ENCODE peak calls at places on chromosomes 16 and 17, in five cellular contexts. L is stimulated activated CD4-positive, alpha-beta T cell treated with anti-CD3 and anti-CD28 coated beads, TNF-alpha, amount 100 ng/mL, for 1 hour; J is tibial artery; O is SK-MEL-5; I is mesendoderm. X is an unnamed sample.

GRCh38 chr16:86396918-86397317 is 113.4 kb upstream of the FOXF1 start:
- DNase-seq in O (no peak), L (no peak), J (no peak), I (peak), X (no peak)

GRCh38 chr17:64778367-64779290 is 116.5 kb upstream of the SMURF2 start:
- DNase-seq in J (no peak), O (no peak), I (peak), L (no peak), X (no peak)

GRCh38 chr16:81165411-81166097 is 69.4 kb upstream of the GCSH start:
- DNase-seq in J (no peak), L (no peak), O (no peak), I (no peak), X (no peak)

GRCh38 chr17:63646492-63646815 is 24.2 kb downstream of the MAP3K3 start:
- DNase-seq in L (no peak), I (no peak), O (no peak), J (no peak), X (no peak)

GRCh38 chr17:82440377-82440981 is 10.1 kb downstream of the CYBC1 start:
- DNase-seq in J (no peak), I (no peak), O (no peak), L (no peak), X (no peak)

GRCh38 chr17:65198653-65199382 is 61.6 kb downstream of the RGS9 start:
- DNase-seq in O (peak), J (no peak), L (no peak), I (peak), X (no peak)

GRCh38 chr17:38544175-38544838 is 61.4 kb downstream of the SRCIN1 start:
- DNase-seq in L (no peak), I (no peak), J (no peak), O (no peak), X (no peak)

GRCh38 chr17:3754458-3755334 is 31.0 kb downstream of the HASPIN start:
- DNase-seq in L (peak), O (no peak), J (no peak), I (peak), X (peak)